ENCODE peak calls at places on chromosomes 7 and 10, in four cellular contexts. One of them, this sample, is unnamed. For H3K4me1, the result is how much of the 10 kb centered on the place peaks cover.

GRCh38 chr10:124003481-124004371 is 89.7 kb downstream of the CHST15 start:
- DNase-seq in neural progenitor cell: no peak
- DNase-seq in cardiac muscle cell: no peak
- DNase-seq in PC-3: no peak
- DNase-seq in this sample: no peak

GRCh38 chr7:137985897-137986251 is 16.0 kb downstream of the CREB3L2 start:
- DNase-seq in cardiac muscle cell: no peak
- DNase-seq in neural progenitor cell: no peak
- DNase-seq in PC-3: no peak
- DNase-seq in this sample: peak

GRCh38 chr7:112995091-112995824 is 91.4 kb downstream of the GPR85 start:
- DNase-seq in cardiac muscle cell: peak
- DNase-seq in neural progenitor cell: no peak
- DNase-seq in PC-3: peak
- DNase-seq in this sample: no peak

GRCh38 chr7:124898523-124898922 is 31.1 kb downstream of the POT1 start:
- DNase-seq in cardiac muscle cell: no peak
- DNase-seq in PC-3: no peak
- DNase-seq in neural progenitor cell: no peak
- DNase-seq in this sample: no peak

GRCh38 chr10:79049931-79050895 is 18.6 kb upstream of the ZMIZ1 start:
- DNase-seq in cardiac muscle cell: no peak
- DNase-seq in neural progenitor cell: no peak
- DNase-seq in PC-3: peak
- DNase-seq in this sample: no peak

GRCh38 chr7:5661941-5662340 is 119.5 kb downstream of the RNF216 start:
- DNase-seq in neural progenitor cell: no peak
- DNase-seq in cardiac muscle cell: no peak
- DNase-seq in PC-3: no peak
- DNase-seq in this sample: peak

GRCh38 chr7:143393267-143394041 is 12.3 kb downstream of the ZYX start:
- DNase-seq in PC-3: no peak
- DNase-seq in cardiac muscle cell: peak
- DNase-seq in neural progenitor cell: no peak
- DNase-seq in this sample: no peak

GRCh38 chr10:70513848-70514309 is 35.3 kb downstream of the PALD1 start:
- DNase-seq in PC-3: no peak
- DNase-seq in neural progenitor cell: no peak
- DNase-seq in cardiac muscle cell: no peak
- DNase-seq in this sample: peak

GRCh38 chr10:49110684-49111319 is 4.5 kb downstream of the VSTM4 start:
- DNase-seq in neural progenitor cell: no peak
- DNase-seq in PC-3: no peak
- DNase-seq in cardiac muscle cell: no peak
- DNase-seq in this sample: no peak

GRCh38 chr10:49111320-49111698 is 4.0 kb downstream of the VSTM4 start:
- DNase-seq in neural progenitor cell: no peak
- DNase-seq in PC-3: no peak
- DNase-seq in cardiac muscle cell: no peak
- DNase-seq in this sample: no peak

GRCh38 chr10:49112851-49113250 is 2.5 kb downstream of the VSTM4 start:
- DNase-seq in neural progenitor cell: no peak
- DNase-seq in cardiac muscle cell: no peak
- DNase-seq in PC-3: no peak
- DNase-seq in this sample: no peak

GRCh38 chr10:49113741-49114141 is 1.6 kb downstream of the VSTM4 start:
- DNase-seq in PC-3: no peak
- DNase-seq in neural progenitor cell: no peak
- DNase-seq in cardiac muscle cell: no peak
- DNase-seq in this sample: no peak

DNA sequence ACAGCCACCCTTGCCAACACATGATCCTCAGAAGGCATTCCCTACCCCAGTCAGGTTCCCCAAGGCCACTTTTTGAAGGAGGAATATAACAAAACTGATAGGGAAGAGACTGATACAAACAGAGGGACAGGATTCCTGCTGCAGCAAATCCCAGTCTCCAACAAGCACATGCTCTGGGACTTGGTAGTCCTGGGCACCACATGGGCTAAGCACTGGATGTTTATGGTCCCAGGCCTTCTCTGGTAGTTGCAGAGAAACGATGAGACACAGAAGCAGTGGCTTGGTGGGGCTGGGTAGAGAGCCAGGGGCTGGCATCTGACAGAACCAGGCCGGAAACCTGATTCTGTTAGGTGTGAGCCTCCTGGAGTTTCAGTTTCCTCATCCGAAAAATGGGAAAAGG is 3.2 kb downstream of the VSTM4 start:
- DNase-seq in PC-3: no peak
- DNase-seq in neural progenitor cell: no peak
- DNase-seq in cardiac muscle cell: no peak
- DNase-seq in this sample: no peak
- H3K4me1 ChIP-seq in PC-3: under half
- H3K4me1 ChIP-seq in neural progenitor cell: under half
- H3K4me1 ChIP-seq in cardiac muscle cell: under half
- H3K4me1 ChIP-seq in this sample: under half

GRCh38 chr10:122190151-122190550 is 80.9 kb upstream of the BTBD16 start:
- DNase-seq in cardiac muscle cell: no peak
- DNase-seq in neural progenitor cell: no peak
- DNase-seq in PC-3: no peak
- DNase-seq in this sample: no peak

GRCh38 chr10:122188706-122189105 is 82.4 kb upstream of the BTBD16 start:
- DNase-seq in cardiac muscle cell: no peak
- DNase-seq in PC-3: no peak
- DNase-seq in neural progenitor cell: no peak
- DNase-seq in this sample: no peak

GRCh38 chr10:122189185-122189584 is 81.9 kb upstream of the BTBD16 start:
- DNase-seq in PC-3: no peak
- DNase-seq in neural progenitor cell: peak
- DNase-seq in cardiac muscle cell: no peak
- DNase-seq in this sample: no peak

GRCh38 chr10:122185643-122186042 is 85.5 kb upstream of the BTBD16 start:
- DNase-seq in PC-3: no peak
- DNase-seq in cardiac muscle cell: no peak
- DNase-seq in neural progenitor cell: no peak
- DNase-seq in this sample: no peak

DNA sequence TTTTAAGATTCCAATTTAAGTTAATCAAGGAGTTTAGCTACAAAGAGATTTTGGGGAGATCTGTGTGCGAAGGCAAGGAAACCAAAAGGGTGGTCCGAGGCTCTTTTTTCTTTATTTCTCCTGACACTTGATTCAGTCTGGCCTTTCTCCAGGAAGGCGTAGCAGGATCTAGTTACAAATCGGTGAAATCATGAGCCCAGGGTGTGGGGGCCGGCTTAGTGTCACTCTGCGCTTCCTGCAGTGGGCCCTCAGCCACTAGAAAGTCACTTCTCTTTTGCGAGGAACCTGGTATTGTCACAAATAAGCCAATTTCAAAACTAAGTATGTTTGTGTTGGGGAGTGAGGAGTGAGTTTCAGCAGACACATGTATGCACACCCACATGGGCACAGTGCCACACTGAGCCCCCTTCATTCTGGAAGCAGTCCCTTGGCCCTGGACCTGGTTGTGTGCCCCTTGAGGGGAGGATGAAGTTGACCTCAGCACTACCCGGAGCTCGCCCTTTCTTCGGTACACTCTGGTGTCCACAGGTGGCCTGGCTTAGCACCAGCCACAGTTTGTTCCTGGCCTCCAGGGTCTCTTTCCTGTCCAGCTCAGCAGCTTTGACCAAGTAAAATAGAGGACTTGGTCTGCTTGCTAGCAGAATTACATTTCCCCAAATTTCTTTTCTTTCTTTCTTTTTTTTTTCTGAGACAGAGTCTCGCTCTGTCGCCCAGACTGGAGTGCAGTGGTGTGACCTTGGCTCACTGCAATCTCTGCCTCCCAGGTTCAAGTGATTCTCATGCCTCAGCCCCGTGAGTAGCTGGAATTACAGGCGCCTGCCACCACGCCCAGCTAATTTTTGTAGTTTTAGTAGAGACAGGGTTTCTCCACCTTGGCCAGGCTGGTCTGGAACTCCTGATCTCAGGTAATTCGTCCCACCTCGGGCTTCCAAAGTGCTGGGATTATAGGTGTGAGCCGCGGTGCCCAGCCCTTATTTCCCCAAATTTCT is 84.0 kb upstream of the BTBD16 start:
- DNase-seq in PC-3: no peak
- DNase-seq in cardiac muscle cell: no peak
- DNase-seq in neural progenitor cell: no peak
- DNase-seq in this sample: no peak
- H3K4me1 ChIP-seq in PC-3: under half
- H3K4me1 ChIP-seq in cardiac muscle cell: under half
- H3K4me1 ChIP-seq in neural progenitor cell: half or more
- H3K4me1 ChIP-seq in this sample: under half

GRCh38 chr7:111086532-111086931 is 4.4 kb upstream of the LRRN3 start:
- DNase-seq in neural progenitor cell: no peak
- DNase-seq in cardiac muscle cell: no peak
- DNase-seq in PC-3: peak
- DNase-seq in this sample: no peak

GRCh38 chr7:111083423-111083822 is 7.5 kb upstream of the LRRN3 start:
- DNase-seq in neural progenitor cell: no peak
- DNase-seq in PC-3: no peak
- DNase-seq in cardiac muscle cell: peak
- DNase-seq in this sample: no peak

GRCh38 chr7:111088328-111088727 is 2.6 kb upstream of the LRRN3 start:
- DNase-seq in neural progenitor cell: no peak
- DNase-seq in PC-3: no peak
- DNase-seq in cardiac muscle cell: no peak
- DNase-seq in this sample: no peak

GRCh38 chr7:111082351-111082750 is 8.6 kb upstream of the LRRN3 start:
- DNase-seq in cardiac muscle cell: no peak
- DNase-seq in PC-3: no peak
- DNase-seq in neural progenitor cell: peak
- DNase-seq in this sample: no peak

DNA sequence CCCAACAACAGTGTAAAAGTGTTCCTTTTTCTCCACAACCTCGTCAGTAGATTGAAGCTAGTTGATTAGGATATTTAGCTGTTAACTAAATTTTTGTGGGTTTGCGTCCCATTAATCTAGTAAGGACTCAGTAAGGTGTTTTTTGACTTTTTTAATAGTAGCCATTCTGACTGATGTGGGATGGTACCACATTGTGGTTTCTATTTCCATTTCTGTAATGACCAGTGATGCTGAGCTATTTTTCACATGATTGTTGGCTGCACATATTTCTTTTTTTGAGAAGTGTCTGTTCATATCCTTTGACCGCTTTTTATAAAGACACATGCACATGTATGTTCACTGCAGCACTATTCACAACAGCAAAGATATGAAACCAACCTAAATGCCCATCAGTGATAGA is 5.6 kb upstream of the LRRN3 start:
- DNase-seq in PC-3: no peak
- DNase-seq in neural progenitor cell: no peak
- DNase-seq in cardiac muscle cell: no peak
- DNase-seq in this sample: no peak
- H3K4me1 ChIP-seq in PC-3: under half
- H3K4me1 ChIP-seq in neural progenitor cell: under half
- H3K4me1 ChIP-seq in cardiac muscle cell: under half
- H3K4me1 ChIP-seq in this sample: under half

GRCh38 chr10:14560274-14560673 is 214.4 kb downstream of the FAM107B start:
- DNase-seq in neural progenitor cell: peak
- DNase-seq in PC-3: peak
- DNase-seq in cardiac muscle cell: peak
- DNase-seq in this sample: peak
- H3K4me1 ChIP-seq in neural progenitor cell: under half
- H3K4me1 ChIP-seq in PC-3: under half
- H3K4me1 ChIP-seq in cardiac muscle cell: under half
- H3K4me1 ChIP-seq in this sample: half or more

GRCh38 chr7:128115821-128116723 is 84.8 kb upstream of the LRRC4 start:
- DNase-seq in PC-3: no peak
- DNase-seq in neural progenitor cell: no peak
- DNase-seq in cardiac muscle cell: no peak
- DNase-seq in this sample: no peak

GRCh38 chr7:128117691-128118090 is 86.5 kb upstream of the LRRC4 start:
- DNase-seq in neural progenitor cell: no peak
- DNase-seq in PC-3: no peak
- DNase-seq in cardiac muscle cell: no peak
- DNase-seq in this sample: peak

GRCh38 chr7:128114806-128115205 is 83.6 kb upstream of the LRRC4 start:
- DNase-seq in PC-3: no peak
- DNase-seq in cardiac muscle cell: no peak
- DNase-seq in neural progenitor cell: no peak
- DNase-seq in this sample: no peak

GRCh38 chr7:128115326-128115820 is 84.1 kb upstream of the LRRC4 start:
- DNase-seq in neural progenitor cell: no peak
- DNase-seq in cardiac muscle cell: no peak
- DNase-seq in PC-3: peak
- DNase-seq in this sample: no peak

GRCh38 chr7:128116740-128117139 is 85.5 kb upstream of the LRRC4 start:
- DNase-seq in neural progenitor cell: no peak
- DNase-seq in PC-3: no peak
- DNase-seq in cardiac muscle cell: no peak
- DNase-seq in this sample: no peak
- H3K4me1 ChIP-seq in neural progenitor cell: under half
- H3K4me1 ChIP-seq in PC-3: under half
- H3K4me1 ChIP-seq in cardiac muscle cell: under half
- H3K4me1 ChIP-seq in this sample: under half